ENCODE peak calls at places on chromosomes 6 and 20, in eight cellular contexts. B is endodermal cell, X is SJSA1, F is astrocyte, W is IMR-90, J is right atrium auricular region, L is GM23248, R is stomach. E is an unnamed sample.

GRCh38 chr6:122800906-122801305 is 11.8 kb downstream of the SMPDL3A start:
- DNase-seq in B (no peak), X (no peak), F (no peak), W (peak; percentile 48), J (no peak), L (no peak), R (no peak), E (no peak)

GRCh38 chr20:63441136-63441776 is 31.2 kb downstream of the KCNQ2 start:
- DNase-seq in B (no peak), X (no peak), F (no peak), W (no peak), J (no peak), L (no peak), R (no peak), E (no peak)

GRCh38 chr6:43860285-43860684 is 90.3 kb downstream of the VEGFA start:
- DNase-seq in B (no peak), X (no peak), F (no peak), W (peak; percentile 39), J (no peak), L (no peak), R (no peak), E (no peak)

GRCh38 chr6:53529324-53530036 is 15.4 kb downstream of the GCLC start:
- DNase-seq in B (peak; percentile 77), X (no peak), F (no peak), W (no peak), J (no peak), L (peak; percentile 45), R (no peak), E (no peak)

GRCh38 chr6:41338654-41339053 is 3.2 kb downstream of the NCR2 start:
- DNase-seq in B (no peak), X (no peak), F (no peak), W (no peak), J (no peak), L (no peak), R (no peak), E (no peak)

GRCh38 chr20:53657732-53658131 is 64.1 kb upstream of the ZNF217 start:
- DNase-seq in B (peak; percentile 56), X (no peak), F (no peak), W (no peak), J (no peak), L (no peak), R (no peak), E (no peak)

GRCh38 chr6:6998194-6998569 is 109.6 kb upstream of the RREB1 start:
- DNase-seq in B (peak; percentile 45), X (no peak), F (no peak), W (no peak), J (no peak), L (peak; percentile 75), R (no peak), E (no peak)

GRCh38 chr6:141483561-141484061 is 649.1 kb upstream of the GJE1 start:
- DNase-seq in B (no peak), X (peak; percentile 58), F (peak; percentile 95), W (peak; percentile 96), J (no peak), L (peak; percentile 92), R (no peak), E (peak; percentile 70)

GRCh38 chr20:47392721-47393073 is 36.2 kb upstream of the ZMYND8 start:
- DNase-seq in B (no peak), X (no peak), F (no peak), W (peak; percentile 47), J (no peak), L (peak; percentile 66), R (no peak), E (no peak)

GRCh38 chr20:47391276-47392010 is 34.9 kb upstream of the ZMYND8 start:
- DNase-seq in B (no peak), X (no peak), F (no peak), W (no peak), J (no peak), L (no peak), R (no peak), E (no peak)

GRCh38 chr20:47392015-47392720 is 35.7 kb upstream of the ZMYND8 start:
- DNase-seq in B (no peak), X (peak; percentile 87), F (peak; percentile 88), W (peak; percentile 97), J (peak; percentile 71), L (peak; percentile 97), R (peak; percentile 31), E (peak; percentile 72)

DNA sequence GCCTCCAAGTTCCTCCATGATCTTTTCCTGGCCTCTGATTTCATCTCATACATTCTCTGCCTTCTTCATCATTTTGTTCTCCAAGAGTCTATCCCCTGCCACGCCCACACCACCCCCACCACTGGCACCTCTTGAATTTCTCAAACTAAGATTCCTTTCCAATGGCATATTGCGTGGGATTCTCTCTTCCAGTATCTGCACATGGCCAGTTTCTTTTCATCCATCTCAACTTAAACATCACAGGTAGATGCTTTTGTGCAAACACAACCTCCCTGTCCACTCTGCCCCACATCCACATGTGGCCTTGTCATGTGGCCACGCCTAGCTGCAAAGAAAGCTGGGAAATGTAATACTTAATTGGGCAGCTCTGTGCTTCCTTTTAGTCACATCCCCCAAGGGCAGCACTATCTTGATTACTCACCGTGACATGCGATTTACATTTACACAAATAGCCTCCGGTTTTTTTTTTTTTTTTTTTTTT is 33.4 kb upstream of the ZMYND8 start:
- DNase-seq in B (no peak), X (no peak), F (peak; percentile 67), W (peak; percentile 53), J (no peak), L (peak; percentile 77), R (no peak), E (no peak)
- H3K4me3 ChIP-seq in B (no peak overlapping the region), X (no peak overlapping the region), F (no peak overlapping the region), W (no peak overlapping the region), J (no peak overlapping the region), L (no peak overlapping the region), R (no peak overlapping the region), E (no peak overlapping the region)

GRCh38 chr6:38845931-38846330 is 130.8 kb downstream of the DNAH8 start:
- DNase-seq in B (no peak), X (no peak), F (no peak), W (no peak), J (no peak), L (no peak), R (no peak), E (no peak)

GRCh38 chr6:38846844-38847243 is 131.7 kb downstream of the DNAH8 start:
- DNase-seq in B (no peak), X (no peak), F (peak; percentile 27), W (peak; percentile 10), J (no peak), L (peak; percentile 36), R (no peak), E (no peak)

GRCh38 chr6:38846361-38846760 is 131.2 kb downstream of the DNAH8 start:
- DNase-seq in B (no peak), X (no peak), F (no peak), W (no peak), J (no peak), L (no peak), R (no peak), E (no peak)

GRCh38 chr6:38847497-38847896 is 132.4 kb downstream of the DNAH8 start:
- DNase-seq in B (no peak), X (no peak), F (no peak), W (no peak), J (no peak), L (no peak), R (no peak), E (no peak)

GRCh38 chr6:38843798-38844197 is 128.7 kb downstream of the DNAH8 start:
- DNase-seq in B (peak; percentile 53), X (no peak), F (no peak), W (no peak), J (no peak), L (no peak), R (no peak), E (no peak)
- H3K36me3 ChIP-seq in B (no peaks in the 10 kb centered on the region), X (no peaks in the 10 kb centered on the region), F (no peaks in the 10 kb centered on the region), W (no peaks in the 10 kb centered on the region), J (no peaks in the 10 kb centered on the region), L (no peaks in the 10 kb centered on the region), R (no peaks in the 10 kb centered on the region), E (no peaks in the 10 kb centered on the region)

GRCh38 chr6:15434263-15434662 is 188.4 kb downstream of the JARID2 start:
- DNase-seq in B (peak; percentile 71), X (no peak), F (no peak), W (no peak), J (no peak), L (no peak), R (no peak), E (no peak)

GRCh38 chr6:15430947-15431405 is 185.1 kb downstream of the JARID2 start:
- DNase-seq in B (peak; percentile 37), X (no peak), F (no peak), W (no peak), J (no peak), L (peak; percentile 52), R (no peak), E (no peak)

GRCh38 chr6:15430181-15430580 is 184.3 kb downstream of the JARID2 start:
- DNase-seq in B (no peak), X (no peak), F (no peak), W (peak; percentile 67), J (no peak), L (peak; percentile 39), R (no peak), E (no peak)

GRCh38 chr6:15433517-15433874 is 187.6 kb downstream of the JARID2 start:
- DNase-seq in B (peak; percentile 46), X (no peak), F (no peak), W (no peak), J (no peak), L (no peak), R (no peak), E (no peak)

DNA sequence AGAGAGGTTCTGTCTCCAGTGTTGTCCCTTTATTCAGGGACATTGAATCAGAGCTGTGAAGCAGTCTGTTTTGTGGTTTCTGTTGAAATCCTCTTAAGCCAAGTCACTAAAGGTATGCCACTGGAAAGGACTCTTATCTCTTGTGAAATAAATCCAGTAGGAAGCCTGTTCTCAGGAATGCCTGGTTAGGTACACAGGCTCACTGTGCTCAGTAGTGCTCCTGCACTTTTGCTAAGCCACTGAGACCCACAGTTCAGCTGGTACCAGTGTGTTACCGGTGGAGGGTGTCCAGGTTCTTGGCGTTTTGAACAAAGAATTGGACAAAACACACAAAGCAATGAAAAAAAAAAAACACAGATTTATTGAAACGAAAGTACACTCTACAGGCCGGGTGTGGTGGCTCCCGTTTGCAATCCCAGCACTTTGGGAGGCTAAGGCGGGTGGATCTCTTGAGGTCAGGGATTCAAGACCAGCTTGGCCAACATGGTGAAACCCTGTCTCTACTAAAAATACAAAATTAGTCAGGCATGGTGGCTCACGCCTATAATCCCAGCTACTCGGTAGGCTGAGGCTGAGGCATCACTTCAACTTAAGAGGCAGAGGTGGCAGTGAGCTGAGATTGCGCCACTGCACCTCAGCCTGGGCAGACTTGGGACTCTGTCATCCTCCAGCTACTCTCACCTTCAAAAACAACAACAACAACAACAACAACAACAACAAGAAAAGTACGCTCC is 186.1 kb downstream of the JARID2 start:
- DNase-seq in B (peak; percentile 57), X (no peak), F (peak; percentile 74), W (peak; percentile 59), J (no peak), L (peak; percentile 71), R (no peak), E (no peak)
- H3K4me1 ChIP-seq in B (peaks cover 53% of the 10 kb centered on the region), X (peaks cover 51% of the 10 kb centered on the region), F (peaks cover 42% of the 10 kb centered on the region), W (peaks cover 28% of the 10 kb centered on the region), J (no peaks in the 10 kb centered on the region), L (peaks cover 57% of the 10 kb centered on the region), R (peaks cover 62% of the 10 kb centered on the region), E (no peaks in the 10 kb centered on the region)

DNA sequence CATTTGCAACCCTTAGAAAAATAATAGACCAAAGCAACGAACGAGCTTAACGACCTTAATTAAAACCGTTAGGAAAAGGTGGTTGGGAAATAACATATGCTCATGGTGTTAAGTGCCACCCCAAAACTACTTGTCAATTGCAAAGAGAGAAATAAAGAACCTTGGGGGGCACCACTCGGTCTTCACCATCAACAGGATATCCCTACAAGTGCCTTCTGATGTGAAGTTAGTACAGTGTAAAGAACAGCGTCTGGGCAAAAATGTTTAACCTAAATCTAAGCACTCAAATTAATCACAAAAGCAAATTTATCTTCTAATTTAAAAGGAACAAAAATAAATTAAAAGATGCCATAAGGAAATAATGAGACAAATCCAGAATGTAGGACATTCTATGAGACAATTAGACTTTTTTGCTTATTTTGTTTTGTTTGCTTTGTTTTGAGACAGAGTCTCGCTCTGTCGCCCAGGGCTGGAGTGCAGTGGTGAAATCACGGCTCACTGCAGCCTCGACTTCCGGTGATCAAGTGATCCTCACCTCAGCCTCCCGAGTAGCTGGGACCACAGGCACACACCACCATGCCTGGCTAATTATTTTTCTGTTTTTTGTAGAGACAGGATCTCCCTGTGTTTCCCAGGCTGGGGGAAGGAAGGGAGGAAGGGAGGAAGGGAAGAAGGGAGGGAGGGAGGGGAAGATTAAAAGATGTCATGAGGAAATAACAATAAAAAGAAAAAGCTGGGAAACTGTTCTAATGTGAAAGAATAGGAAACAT is 41.3 kb upstream of the BTN3A2 start:
- DNase-seq in B (no peak), X (no peak), F (no peak), W (no peak), J (no peak), L (no peak), R (no peak), E (no peak)
- H3K4me3 ChIP-seq in B (no peak overlapping the region), X (no peak overlapping the region), F (no peak overlapping the region), W (no peak overlapping the region), J (no peak overlapping the region), L (no peak overlapping the region), R (no peak overlapping the region), E (no peak overlapping the region)

E was measured in ascending aorta.